ENCODE peak calls at places on chromosomes 7 and 10, in ten cellular contexts. One of them, this sample, is unnamed. For H3K36me3, the result is how much of the 10 kb centered on the place peaks cover.

GRCh38 chr7:5450549-5451327 is 27.1 kb upstream of the TNRC18 start:
- DNase-seq in left lung: peak
- DNase-seq in GM23338: peak
- DNase-seq in spleen: peak
- DNase-seq in left ventricle myocardium inferior: peak
- DNase-seq in hepatocyte: peak
- DNase-seq in neural progenitor cell: peak
- DNase-seq in mammary epithelial cell: no peak
- DNase-seq in PC-3: peak
- DNase-seq in heart right ventricle: peak
- DNase-seq in this sample: no peak

GRCh38 chr7:11478873-11479272 is 353.1 kb downstream of the THSD7A start:
- DNase-seq in PC-3: no peak
- DNase-seq in heart right ventricle: no peak
- DNase-seq in neural progenitor cell: no peak
- DNase-seq in left ventricle myocardium inferior: no peak
- DNase-seq in GM23338: no peak
- DNase-seq in hepatocyte: no peak
- DNase-seq in mammary epithelial cell: no peak
- DNase-seq in left lung: no peak
- DNase-seq in spleen: no peak
- DNase-seq in this sample: no peak

GRCh38 chr10:122854648-122855047 is 9.0 kb upstream of the CUZD1 start:
- DNase-seq in heart right ventricle: no peak
- DNase-seq in mammary epithelial cell: peak
- DNase-seq in hepatocyte: no peak
- DNase-seq in left lung: no peak
- DNase-seq in left ventricle myocardium inferior: no peak
- DNase-seq in neural progenitor cell: no peak
- DNase-seq in GM23338: no peak
- DNase-seq in PC-3: peak
- DNase-seq in spleen: no peak
- DNase-seq in this sample: no peak

GRCh38 chr7:7138897-7139296 is 43.4 kb upstream of the C1GALT1 start:
- DNase-seq in GM23338: no peak
- DNase-seq in hepatocyte: no peak
- DNase-seq in spleen: no peak
- DNase-seq in mammary epithelial cell: no peak
- DNase-seq in heart right ventricle: no peak
- DNase-seq in neural progenitor cell: no peak
- DNase-seq in left ventricle myocardium inferior: no peak
- DNase-seq in left lung: no peak
- DNase-seq in PC-3: no peak
- DNase-seq in this sample: no peak

GRCh38 chr7:35474100-35474499 is 220.2 kb upstream of the TBX20 start:
- DNase-seq in PC-3: no peak
- DNase-seq in hepatocyte: no peak
- DNase-seq in spleen: no peak
- DNase-seq in GM23338: no peak
- DNase-seq in left lung: no peak
- DNase-seq in neural progenitor cell: no peak
- DNase-seq in heart right ventricle: no peak
- DNase-seq in left ventricle myocardium inferior: no peak
- DNase-seq in mammary epithelial cell: no peak
- DNase-seq in this sample: no peak

GRCh38 chr10:50604049-50604640 is 19.6 kb downstream of the SGMS1 start:
- DNase-seq in left ventricle myocardium inferior: no peak
- DNase-seq in hepatocyte: no peak
- DNase-seq in spleen: no peak
- DNase-seq in PC-3: peak
- DNase-seq in neural progenitor cell: no peak
- DNase-seq in mammary epithelial cell: no peak
- DNase-seq in heart right ventricle: no peak
- DNase-seq in left lung: no peak
- DNase-seq in GM23338: no peak
- DNase-seq in this sample: no peak

GRCh38 chr10:131946321-131946751 is 35.4 kb downstream of the BNIP3 start:
- DNase-seq in heart right ventricle: no peak
- DNase-seq in mammary epithelial cell: no peak
- DNase-seq in GM23338: no peak
- DNase-seq in PC-3: peak
- DNase-seq in hepatocyte: no peak
- DNase-seq in left ventricle myocardium inferior: no peak
- DNase-seq in left lung: no peak
- DNase-seq in spleen: peak
- DNase-seq in neural progenitor cell: no peak
- DNase-seq in this sample: no peak

GRCh38 chr7:25014735-25015134 is 34.8 kb upstream of the OSBPL3 start:
- DNase-seq in hepatocyte: no peak
- DNase-seq in heart right ventricle: no peak
- DNase-seq in mammary epithelial cell: peak
- DNase-seq in GM23338: no peak
- DNase-seq in neural progenitor cell: no peak
- DNase-seq in left lung: no peak
- DNase-seq in left ventricle myocardium inferior: no peak
- DNase-seq in PC-3: peak
- DNase-seq in spleen: no peak
- DNase-seq in this sample: no peak

GRCh38 chr7:18520450-18521235 is 25.1 kb downstream of the HDAC9 start:
- DNase-seq in left lung: no peak
- DNase-seq in PC-3: peak
- DNase-seq in neural progenitor cell: no peak
- DNase-seq in heart right ventricle: no peak
- DNase-seq in spleen: no peak
- DNase-seq in left ventricle myocardium inferior: no peak
- DNase-seq in GM23338: no peak
- DNase-seq in hepatocyte: no peak
- DNase-seq in mammary epithelial cell: peak
- DNase-seq in this sample: no peak
- H3K4me3 ChIP-seq in left lung: no peak
- H3K4me3 ChIP-seq in PC-3: peak
- H3K4me3 ChIP-seq in neural progenitor cell: no peak
- H3K4me3 ChIP-seq in heart right ventricle: peak
- H3K4me3 ChIP-seq in spleen: peak
- H3K4me3 ChIP-seq in left ventricle myocardium inferior: peak
- H3K4me3 ChIP-seq in GM23338: no peak
- H3K4me3 ChIP-seq in hepatocyte: no peak
- H3K4me3 ChIP-seq in mammary epithelial cell: no peak
- H3K4me3 ChIP-seq in this sample: peak

GRCh38 chr10:62813453-62813852 is 2.7 kb downstream of the EGR2 start:
- DNase-seq in neural progenitor cell: no peak
- DNase-seq in spleen: peak
- DNase-seq in left lung: peak
- DNase-seq in hepatocyte: no peak
- DNase-seq in mammary epithelial cell: no peak
- DNase-seq in left ventricle myocardium inferior: no peak
- DNase-seq in heart right ventricle: no peak
- DNase-seq in PC-3: no peak
- DNase-seq in GM23338: no peak
- DNase-seq in this sample: no peak

GRCh38 chr10:62811159-62811875 is 4.8 kb downstream of the EGR2 start:
- DNase-seq in left lung: no peak
- DNase-seq in neural progenitor cell: no peak
- DNase-seq in left ventricle myocardium inferior: no peak
- DNase-seq in GM23338: no peak
- DNase-seq in mammary epithelial cell: no peak
- DNase-seq in PC-3: no peak
- DNase-seq in heart right ventricle: no peak
- DNase-seq in spleen: no peak
- DNase-seq in hepatocyte: no peak
- DNase-seq in this sample: no peak

GRCh38 chr10:62814901-62815372 is 1.2 kb downstream of the EGR2 start:
- DNase-seq in neural progenitor cell: peak
- DNase-seq in left lung: peak
- DNase-seq in left ventricle myocardium inferior: no peak
- DNase-seq in mammary epithelial cell: no peak
- DNase-seq in hepatocyte: peak
- DNase-seq in GM23338: peak
- DNase-seq in heart right ventricle: no peak
- DNase-seq in PC-3: no peak
- DNase-seq in spleen: peak
- DNase-seq in this sample: no peak

GRCh38 chr10:62813981-62814380 is 2.2 kb downstream of the EGR2 start:
- DNase-seq in neural progenitor cell: no peak
- DNase-seq in left lung: peak
- DNase-seq in heart right ventricle: no peak
- DNase-seq in spleen: peak
- DNase-seq in left ventricle myocardium inferior: no peak
- DNase-seq in mammary epithelial cell: no peak
- DNase-seq in PC-3: no peak
- DNase-seq in hepatocyte: no peak
- DNase-seq in GM23338: no peak
- DNase-seq in this sample: no peak

DNA sequence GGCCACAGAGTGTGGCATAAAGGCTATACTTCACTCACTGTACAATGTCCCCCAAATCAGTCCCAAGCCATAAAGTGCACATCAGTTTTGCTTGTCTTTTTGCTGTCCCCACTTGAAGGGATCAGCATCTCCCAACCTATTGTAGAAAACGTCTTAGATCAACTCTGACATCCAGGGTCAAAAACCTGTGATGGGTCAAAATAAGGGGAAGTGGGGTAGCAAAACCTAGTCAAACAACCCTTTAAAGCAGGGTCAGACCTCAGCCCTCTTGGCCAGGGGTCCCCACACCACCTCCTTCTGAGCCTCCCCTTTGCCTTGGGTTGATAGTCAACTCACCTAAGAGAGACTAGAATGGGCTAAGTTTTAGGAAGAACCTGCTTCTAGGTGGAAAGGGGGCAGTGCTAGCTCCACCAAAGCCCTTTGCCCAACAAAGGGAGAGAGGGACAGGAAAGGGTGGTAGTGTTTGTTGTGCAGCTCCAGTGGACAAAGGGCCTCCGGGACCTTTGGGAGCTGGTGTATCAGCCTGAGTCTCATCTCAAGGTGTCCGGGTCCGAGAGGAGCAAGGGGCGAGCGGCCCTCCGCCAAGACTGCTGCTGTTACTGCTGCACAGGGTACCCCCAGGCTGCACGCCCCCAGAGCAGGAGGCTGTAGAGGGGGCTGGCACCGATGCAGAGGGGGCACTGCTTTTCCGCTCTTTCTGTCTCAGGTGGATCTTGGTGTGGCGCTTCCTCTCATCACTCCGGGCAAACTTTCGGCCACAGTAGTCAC is 3.3 kb downstream of the EGR2 start:
- DNase-seq in PC-3: no peak
- DNase-seq in heart right ventricle: no peak
- DNase-seq in hepatocyte: no peak
- DNase-seq in neural progenitor cell: no peak
- DNase-seq in GM23338: no peak
- DNase-seq in mammary epithelial cell: no peak
- DNase-seq in left ventricle myocardium inferior: no peak
- DNase-seq in left lung: peak
- DNase-seq in spleen: peak
- DNase-seq in this sample: no peak
- H3K36me3 ChIP-seq in PC-3: under half
- H3K36me3 ChIP-seq in heart right ventricle: under half
- H3K36me3 ChIP-seq in hepatocyte: under half
- H3K36me3 ChIP-seq in neural progenitor cell: under half
- H3K36me3 ChIP-seq in GM23338: under half
- H3K36me3 ChIP-seq in mammary epithelial cell: under half
- H3K36me3 ChIP-seq in left ventricle myocardium inferior: under half
- H3K36me3 ChIP-seq in left lung: under half
- H3K36me3 ChIP-seq in spleen: under half
- H3K36me3 ChIP-seq in this sample: under half

DNA sequence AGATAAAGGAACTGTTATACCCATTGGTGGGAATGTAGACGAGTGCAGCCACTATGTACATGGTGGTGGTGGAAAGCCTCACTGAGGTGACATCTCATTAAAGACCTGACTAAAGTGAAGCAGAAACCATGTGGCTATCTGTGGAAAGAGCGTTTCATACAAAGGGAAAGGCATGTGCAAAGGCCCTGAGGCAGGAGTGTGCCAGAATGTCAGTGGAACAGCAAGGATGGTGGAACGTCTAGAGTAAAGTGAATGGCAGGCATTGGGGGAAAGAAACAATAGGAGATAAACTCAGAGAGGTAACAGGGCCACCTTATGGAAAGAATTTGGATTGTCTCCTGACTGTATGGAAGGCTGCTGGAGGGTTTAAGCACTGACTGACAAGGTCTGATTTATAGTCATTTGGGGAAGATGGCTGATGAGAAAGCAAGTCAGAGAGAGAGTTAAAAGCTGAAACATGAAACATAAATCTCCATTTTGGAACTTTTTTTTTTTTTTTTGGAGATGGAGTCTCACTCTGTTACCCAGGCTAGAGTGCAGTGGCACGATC is 245.7 kb downstream of the STK31 start:
- DNase-seq in neural progenitor cell: no peak
- DNase-seq in spleen: no peak
- DNase-seq in hepatocyte: no peak
- DNase-seq in left ventricle myocardium inferior: no peak
- DNase-seq in left lung: no peak
- DNase-seq in GM23338: peak
- DNase-seq in mammary epithelial cell: no peak
- DNase-seq in heart right ventricle: no peak
- DNase-seq in PC-3: no peak
- DNase-seq in this sample: no peak
- TF ChIP-seq CTCF in neural progenitor cell: no peak
- TF ChIP-seq CTCF in spleen: no peak
- TF ChIP-seq CTCF in hepatocyte: no peak
- TF ChIP-seq CTCF in left ventricle myocardium inferior: no peak
- TF ChIP-seq CTCF in left lung: no peak
- TF ChIP-seq CTCF in GM23338: peak
- TF ChIP-seq CTCF in mammary epithelial cell: no peak
- TF ChIP-seq CTCF in heart right ventricle: no peak
- TF ChIP-seq CTCF in PC-3: no peak
- TF ChIP-seq CTCF in this sample: no peak

GRCh38 chr10:49255883-49256282 is 43.1 kb upstream of the C10orf71 start:
- DNase-seq in spleen: no peak
- DNase-seq in mammary epithelial cell: no peak
- DNase-seq in PC-3: no peak
- DNase-seq in heart right ventricle: no peak
- DNase-seq in neural progenitor cell: no peak
- DNase-seq in GM23338: no peak
- DNase-seq in hepatocyte: no peak
- DNase-seq in left lung: no peak
- DNase-seq in left ventricle myocardium inferior: no peak
- DNase-seq in this sample: no peak

GRCh38 chr10:49254556-49255318 is 44.2 kb upstream of the C10orf71 start:
- DNase-seq in spleen: no peak
- DNase-seq in left lung: no peak
- DNase-seq in mammary epithelial cell: no peak
- DNase-seq in PC-3: no peak
- DNase-seq in hepatocyte: no peak
- DNase-seq in heart right ventricle: no peak
- DNase-seq in GM23338: no peak
- DNase-seq in neural progenitor cell: no peak
- DNase-seq in left ventricle myocardium inferior: no peak
- DNase-seq in this sample: no peak

GRCh38 chr10:49253340-49253739 is 45.6 kb upstream of the C10orf71 start:
- DNase-seq in PC-3: no peak
- DNase-seq in mammary epithelial cell: no peak
- DNase-seq in neural progenitor cell: no peak
- DNase-seq in left lung: no peak
- DNase-seq in spleen: no peak
- DNase-seq in left ventricle myocardium inferior: no peak
- DNase-seq in heart right ventricle: no peak
- DNase-seq in GM23338: no peak
- DNase-seq in hepatocyte: no peak
- DNase-seq in this sample: no peak

GRCh38 chr10:49252313-49253034 is 46.5 kb upstream of the C10orf71 start:
- DNase-seq in hepatocyte: no peak
- DNase-seq in neural progenitor cell: no peak
- DNase-seq in PC-3: peak
- DNase-seq in spleen: no peak
- DNase-seq in GM23338: no peak
- DNase-seq in mammary epithelial cell: no peak
- DNase-seq in heart right ventricle: no peak
- DNase-seq in left lung: no peak
- DNase-seq in left ventricle myocardium inferior: no peak
- DNase-seq in this sample: no peak

GRCh38 chr10:49254150-49254549 is 44.8 kb upstream of the C10orf71 start:
- DNase-seq in heart right ventricle: no peak
- DNase-seq in left ventricle myocardium inferior: no peak
- DNase-seq in mammary epithelial cell: no peak
- DNase-seq in PC-3: no peak
- DNase-seq in left lung: no peak
- DNase-seq in spleen: no peak
- DNase-seq in GM23338: no peak
- DNase-seq in neural progenitor cell: no peak
- DNase-seq in hepatocyte: no peak
- DNase-seq in this sample: no peak
- H3K4me3 ChIP-seq in heart right ventricle: no peak
- H3K4me3 ChIP-seq in left ventricle myocardium inferior: no peak
- H3K4me3 ChIP-seq in mammary epithelial cell: no peak
- H3K4me3 ChIP-seq in PC-3: no peak
- H3K4me3 ChIP-seq in left lung: no peak
- H3K4me3 ChIP-seq in spleen: no peak
- H3K4me3 ChIP-seq in GM23338: no peak
- H3K4me3 ChIP-seq in neural progenitor cell: no peak
- H3K4me3 ChIP-seq in hepatocyte: no peak
- H3K4me3 ChIP-seq in this sample: no peak

This sample was measured in thoracic aorta.